ENCODE peak calls at places on chromosomes 11 and 22, in five cellular contexts. I is left lung; X is left ventricle myocardium inferior; B is CD8-positive, alpha-beta T cell; C is lung. S is an unnamed sample.
A peak's percentile ranks its signal among the peaks of the same experiment; 100 is the strongest.

GRCh38 chr22:39699631-39700348 is 129.2 kb downstream of the CACNA1I start:
- DNase-seq in I (no peak), C (no peak), X (no peak), B (no peak), S (no peak)

GRCh38 chr11:123628936-123629683 is 25.3 kb downstream of the SCN3B start:
- DNase-seq in X (peak; percentile 57), I (peak; percentile 49), C (no peak), B (no peak), S (peak; percentile 31)

GRCh38 chr11:7020183-7020917 is at the start of the genes NLRP14 and ZNF214:
- DNase-seq in X (peak; percentile 94), I (peak; percentile 86), B (no peak), C (peak; percentile 95), S (peak; percentile 92)

GRCh38 chr22:19495562-19496323 is 16.0 kb downstream of the CDC45 start:
- DNase-seq in B (no peak), I (no peak), C (no peak), X (no peak), S (peak; percentile 39)

GRCh38 chr11:36233226-36233625 is 56.0 kb downstream of the COMMD9 start:
- DNase-seq in I (no peak), C (no peak), B (no peak), X (no peak), S (peak; percentile 25)

GRCh38 chr11:74018331-74019005 is 9.6 kb upstream of the UCP3 start:
- DNase-seq in B (no peak), X (peak; percentile 93), I (peak; percentile 94), C (peak; percentile 95), S (peak; percentile 89)

GRCh38 chr22:23769321-23769965 is 1.7 kb upstream of the CHCHD10 start:
- DNase-seq in X (no peak), B (no peak), C (no peak), I (no peak), S (no peak)

GRCh38 chr22:43819691-43820670 is 7.9 kb upstream of the EFCAB6 start:
- DNase-seq in I (no peak), X (no peak), C (no peak), B (no peak), S (no peak)

GRCh38 chr11:124277809-124278208 is 21.6 kb downstream of the OR8G5 start:
- DNase-seq in C (no peak), I (no peak), X (no peak), B (no peak), S (no peak)

GRCh38 chr22:22392131-22392530 is 116.4 kb downstream of the ZNF280B start:
- DNase-seq in C (no peak), X (no peak), B (no peak), I (no peak), S (no peak)

GRCh38 chr22:29073618-29074275 is 912 bp downstream of the KREMEN1 start:
- DNase-seq in I (peak; percentile 56), X (peak; percentile 53), B (no peak), C (peak; percentile 51), S (peak; percentile 25)

GRCh38 chr11:125036933-125037332 is 26.2 kb upstream of the SLC37A2 start:
- DNase-seq in C (no peak), B (no peak), I (no peak), X (no peak), S (peak; percentile 73)

GRCh38 chr22:37774728-37775127 is 33.0 kb upstream of the GCAT start:
- DNase-seq in C (no peak), I (no peak), B (no peak), X (no peak), S (no peak)

GRCh38 chr11:118227865-118228785 is 3.3 kb upstream of the JAML start:
- DNase-seq in B (no peak), X (no peak), I (no peak), C (no peak), S (no peak)

DNA sequence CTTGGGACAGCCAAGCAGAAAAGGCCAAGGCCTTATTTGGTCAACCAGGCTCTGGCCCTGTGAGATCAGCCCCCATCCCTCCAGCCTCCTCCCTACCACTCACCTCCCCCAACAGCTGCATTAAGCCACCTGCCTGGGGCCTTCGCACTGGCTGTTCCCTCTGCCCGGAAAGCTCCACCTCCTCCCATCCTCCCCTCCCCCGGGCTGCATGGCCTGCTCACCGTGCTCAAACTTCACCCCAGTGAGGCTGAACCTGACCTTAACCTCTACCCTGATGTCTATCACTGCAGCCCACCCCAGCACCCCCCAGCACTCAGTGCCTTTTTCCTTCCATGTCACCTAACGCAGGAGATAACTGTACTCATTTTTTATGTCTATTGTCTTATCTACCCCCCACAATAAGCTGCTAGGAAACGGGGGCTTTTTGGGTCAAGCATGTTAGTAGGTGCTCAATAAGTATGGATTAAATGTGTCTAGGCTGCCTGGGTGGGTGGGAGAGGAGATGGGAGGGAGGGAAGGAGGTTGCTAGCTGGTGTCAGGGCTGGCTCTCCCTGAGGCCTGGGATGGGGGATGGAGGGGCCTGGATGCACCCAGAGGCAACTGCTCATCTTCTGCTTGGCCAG is 912 bp downstream of the PTPRCAP start:
- DNase-seq in X (no peak), C (no peak), I (no peak), B (no peak), S (no peak)
- H3K4me3 ChIP-seq in X (no peak overlapping the region), C (no peak overlapping the region), I (no peak overlapping the region), B (peak overlapping the region; percentile 98), S (no peak overlapping the region)

GRCh38 chr22:45548991-45549736 is 46.5 kb downstream of the FBLN1 start:
- DNase-seq in I (peak; percentile 65), C (no peak), B (no peak), X (peak; percentile 42), S (peak; percentile 93)
- TF ChIP-seq CTCF in I (no peak), C (no peak), B (no peak), X (no peak), S (peak; percentile 66)

DNA sequence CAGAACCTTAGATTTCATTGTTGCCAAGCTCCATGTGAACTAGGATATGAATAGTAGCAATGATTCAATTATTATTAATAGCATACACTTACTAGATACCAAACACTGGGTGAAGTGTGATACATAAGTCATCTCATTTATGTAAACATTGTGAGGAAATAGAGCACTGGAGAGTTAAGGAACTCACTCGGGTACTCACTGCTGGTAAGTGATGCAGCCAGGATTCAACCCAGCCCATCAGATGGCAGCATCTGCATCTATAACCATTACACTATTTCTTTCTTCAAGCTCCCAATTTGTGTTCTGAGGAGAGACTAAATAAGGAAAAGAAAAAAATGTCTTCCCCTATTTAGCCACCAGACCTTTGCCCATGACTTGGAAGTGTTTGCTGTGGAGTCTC is 10.2 kb upstream of the ALG8 start:
- DNase-seq in C (no peak), I (no peak), B (no peak), X (no peak), S (peak; percentile 55)
- H3K4me3 ChIP-seq in C (no peak overlapping the region), I (no peak overlapping the region), B (no peak overlapping the region), X (no peak overlapping the region), S (no peak overlapping the region)

DNA sequence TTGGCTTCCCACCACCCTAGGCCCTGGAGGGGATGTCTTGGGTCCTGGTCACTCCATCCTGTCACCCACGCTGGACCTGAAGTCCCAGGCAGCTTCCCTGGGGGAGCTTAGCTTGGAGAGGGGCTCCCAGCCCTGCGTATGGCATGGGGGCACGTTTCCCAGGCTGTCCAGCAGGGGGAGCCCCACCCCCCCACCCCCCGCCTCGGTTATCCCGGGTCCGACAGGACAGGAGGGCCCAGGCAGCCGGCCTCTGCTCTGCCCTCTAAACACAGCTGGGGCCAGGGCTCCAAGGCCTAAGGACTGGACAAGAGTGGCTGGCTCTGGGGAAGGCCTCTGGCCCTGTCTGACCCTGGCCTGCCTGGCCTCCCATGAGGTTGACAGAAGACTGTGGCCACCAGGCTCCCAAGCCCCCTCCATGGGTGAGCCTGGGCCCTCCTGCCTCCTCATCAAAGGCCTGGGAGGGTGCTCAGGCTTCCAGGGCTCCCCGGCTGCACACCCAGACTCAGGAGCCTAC is 104.8 kb downstream of the NECTIN1 start:
- DNase-seq in B (no peak), C (no peak), X (no peak), I (no peak), S (no peak)
- TF ChIP-seq CTCF in B (peak; percentile 66), C (peak; percentile 1), X (peak; percentile 66), I (peak; percentile 68), S (peak; percentile 35)

GRCh38 chr11:66727282-66727882 is 1.6 kb downstream of the SPTBN2 start:
- DNase-seq in C (no peak), X (no peak), I (no peak), B (no peak), S (no peak)
- H3K4me3 ChIP-seq in C (peak overlapping the region; percentile 38), X (peak overlapping the region; percentile 68), I (peak overlapping the region; percentile 33), B (peak overlapping the region; percentile 24), S (peak overlapping the region; percentile 46)

GRCh38 chr22:36198936-36199616 is 2.5 kb downstream of the APOL4 start:
- DNase-seq in I (no peak), C (no peak), B (no peak), X (no peak), S (no peak)
- TF ChIP-seq CTCF in I (no peak), C (no peak), B (no peak), X (no peak), S (no peak)

DNA sequence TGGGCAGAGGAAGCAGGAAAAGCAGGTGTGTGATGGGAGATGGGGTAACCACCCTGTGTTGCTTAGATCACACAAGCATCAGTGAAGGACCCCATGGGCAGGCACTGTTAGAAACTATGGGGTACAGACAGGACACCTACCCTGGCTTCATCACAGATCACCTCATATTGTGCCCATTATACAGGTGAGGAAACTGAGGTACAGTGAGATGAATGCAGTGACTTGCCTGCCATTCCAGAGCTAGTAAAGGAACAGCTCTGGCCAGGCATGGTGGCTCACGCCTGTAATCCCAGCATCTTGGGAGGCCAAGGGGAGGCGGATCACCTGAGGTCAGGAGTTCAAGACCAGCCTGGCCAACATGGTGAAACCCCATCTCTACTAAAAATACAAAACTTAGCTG is 5.9 kb upstream of the MARK2 start:
- DNase-seq in X (no peak), I (no peak), B (no peak), C (no peak), S (no peak)
- H3K4me3 ChIP-seq in X (no peak overlapping the region), I (no peak overlapping the region), B (no peak overlapping the region), C (no peak overlapping the region), S (no peak overlapping the region)